ENCODE peak calls at places on chromosomes 7 and 10, in six cellular contexts. H, S, B, K, G and C are unnamed samples.

GRCh38 chr7:99196536-99197288 is 11.2 kb downstream of the KPNA7 start:
- DNase-seq in H (no peak), K (no peak), S (peak; percentile 55), G (no peak), B (no peak), C (peak; percentile 69)

GRCh38 chr7:1276626-1277175 is 44.0 kb downstream of the UNCX start:
- DNase-seq in G (no peak), S (no peak), B (no peak), H (no peak), K (no peak), C (no peak)

GRCh38 chr10:100303724-100304319 is 17.3 kb upstream of the BLOC1S2 start:
- DNase-seq in K (peak; percentile 14), G (no peak), S (peak; percentile 30), H (no peak), B (no peak), C (peak; percentile 15)

GRCh38 chr10:361203-362135 is 226.2 kb downstream of the ZMYND11 start:
- DNase-seq in K (no peak), H (no peak), G (no peak), B (no peak), S (no peak), C (no peak)

GRCh38 chr10:80270887-80271286 is 18.6 kb downstream of the MAT1A start:
- DNase-seq in K (no peak), S (no peak), H (no peak), G (no peak), B (peak; percentile 60), C (no peak)

GRCh38 chr10:7579681-7580080 is 87.1 kb downstream of the ITIH5 start:
- DNase-seq in S (no peak), G (no peak), H (no peak), K (no peak), B (no peak), C (no peak)

GRCh38 chr7:122155566-122155965 is 11.5 kb upstream of the AASS start:
- DNase-seq in G (no peak), K (no peak), S (no peak), H (no peak), B (no peak), C (no peak)

GRCh38 chr10:22321156-22321711 is 335 bp downstream of the BMI1 start:
- DNase-seq in K (peak; percentile 66), G (no peak), H (no peak), S (peak; percentile 71), B (peak; percentile 81), C (peak; percentile 73)

GRCh38 chr7:1679966-1680730 is 10.1 kb downstream of the ELFN1 start:
- DNase-seq in S (no peak), B (peak; percentile 54), G (no peak), K (no peak), H (no peak), C (no peak)

GRCh38 chr7:6242561-6242960 is 29.9 kb downstream of the CYTH3 start:
- DNase-seq in S (peak; percentile 73), G (no peak), H (no peak), B (no peak), K (no peak), C (no peak)

GRCh38 chr10:72490951-72491350 is 134.9 kb downstream of the MICU1 start:
- DNase-seq in G (no peak), K (peak; percentile 23), H (peak; percentile 24), B (no peak), S (peak; percentile 73), C (peak; percentile 61)

GRCh38 chr10:14667270-14667669 is 107.4 kb downstream of the FAM107B start:
- DNase-seq in B (no peak), H (no peak), K (no peak), G (no peak), S (no peak), C (no peak)

GRCh38 chr7:7675686-7676085 is 35.1 kb downstream of the UMAD1 start:
- DNase-seq in H (no peak), G (no peak), B (no peak), S (no peak), K (no peak), C (no peak)

GRCh38 chr10:79153753-79154152 is 85.0 kb downstream of the ZMIZ1 start:
- DNase-seq in K (no peak), G (peak; percentile 69), S (no peak), H (no peak), B (no peak), C (no peak)

GRCh38 chr10:3210251-3210650 is 37.7 kb upstream of the PITRM1 start:
- DNase-seq in H (no peak), G (no peak), B (no peak), S (no peak), K (no peak), C (no peak)

GRCh38 chr10:125068406-125068805 is 92.0 kb downstream of the CTBP2 start:
- DNase-seq in S (no peak), K (no peak), G (no peak), B (no peak), H (no peak), C (no peak)

GRCh38 chr10:132265878-132266496 is 41.8 kb downstream of the STK32C start:
- DNase-seq in G (no peak), S (peak; percentile 32), H (no peak), B (no peak), K (no peak), C (no peak)

GRCh38 chr7:155694846-155695245 is 50.4 kb downstream of the RBM33 start:
- DNase-seq in G (no peak), K (peak; percentile 14), B (no peak), H (no peak), S (peak; percentile 55), C (peak; percentile 12)

GRCh38 chr10:25047902-25048301 is 31.5 kb downstream of the THNSL1 start:
- DNase-seq in S (peak; percentile 66), B (no peak), K (peak; percentile 71), H (no peak), G (no peak), C (peak; percentile 82)

GRCh38 chr7:29793507-29793906 is 12.8 kb upstream of the WIPF3 start:
- DNase-seq in S (no peak), H (no peak), G (no peak), B (no peak), K (no peak), C (no peak)

GRCh38 chr10:117597216-117597615 is 54.7 kb downstream of the EMX2 start:
- DNase-seq in H (no peak), B (no peak), G (no peak), S (no peak), K (no peak), C (no peak)

GRCh38 chr7:8564296-8564695 is 130.9 kb downstream of the NXPH1 start:
- DNase-seq in H (no peak), K (no peak), G (no peak), B (no peak), S (no peak), C (no peak)

GRCh38 chr10:49053053-49053997 is 62.0 kb downstream of the VSTM4 start:
- DNase-seq in G (no peak), K (peak; percentile 32), H (no peak), S (no peak), B (no peak), C (peak; percentile 9)

GRCh38 chr7:87416682-87417587 is 58.5 kb downstream of the ABCB4 start:
- DNase-seq in S (peak; percentile 69), K (peak; percentile 71), B (no peak), G (no peak), H (no peak), C (peak; percentile 44)